ENCODE peak calls at places on chromosome 2, in four cellular contexts. M is Calu3, K is AG08396, W is psoas muscle. A is an unnamed sample.

GRCh38 chr2:119528036-119528435 is 3.8 kb upstream of the SCTR start:
- DNase-seq in K (no peak), M (no peak), W (no peak), A (no peak)

GRCh38 chr2:11187083-11187619 is 31.9 kb downstream of the SLC66A3 start:
- DNase-seq in W (no peak), K (no peak), M (no peak), A (no peak)

GRCh38 chr2:2779727-2780126 is 448.7 kb upstream of the MYT1L start:
- DNase-seq in W (no peak), M (no peak), K (no peak), A (no peak)

GRCh38 chr2:162890690-162891311 is 52.2 kb upstream of the KCNH7 start:
- DNase-seq in M (peak; percentile 61), K (peak; percentile 28), W (no peak), A (no peak)

GRCh38 chr2:185947722-185948121 is 209.1 kb downstream of the FSIP2 start:
- DNase-seq in W (no peak), M (no peak), K (no peak), A (no peak)

GRCh38 chr2:3170792-3171455 is 206.7 kb downstream of the EIPR1 start:
- DNase-seq in K (no peak), M (no peak), W (no peak), A (no peak)

GRCh38 chr2:102488063-102488462 is 15.0 kb downstream of the SLC9A4 start:
- DNase-seq in K (no peak), M (peak; percentile 70), W (no peak), A (no peak)

GRCh38 chr2:240963065-240963375 is 35.4 kb upstream of the SNED1 start:
- DNase-seq in K (no peak), W (peak; percentile 7), M (no peak), A (peak; percentile 55)

GRCh38 chr2:239310401-239311061 is 90.3 kb downstream of the HDAC4 start:
- DNase-seq in M (no peak), W (peak; percentile 42), K (no peak), A (peak; percentile 50)